ENCODE peak calls at places on chromosomes 13 and 19, in five cellular contexts. E is foreskin keratinocyte, U is BE2C, A is T-helper 1 cell, F is DMS53. I is an unnamed sample.

GRCh38 chr19:32061304-32061703 is 284.1 kb upstream of the ZNF507 start:
- DNase-seq in U (no peak), A (no peak), F (no peak), E (no peak), I (peak; percentile 45)

GRCh38 chr19:12801466-12802266 is at the start of the genes PRDX2 and THSD8:
- DNase-seq in A (peak; percentile 86), U (peak; percentile 86), E (no peak), F (peak; percentile 92), I (no peak)

GRCh38 chr19:52599241-52599640 is 29.2 kb downstream of the ZNF701 start:
- DNase-seq in U (no peak), F (no peak), A (no peak), E (no peak), I (no peak)

GRCh38 chr13:102131246-102131645 is 270.6 kb downstream of the FGF14 start:
- DNase-seq in A (no peak), U (no peak), E (no peak), F (no peak), I (no peak)

GRCh38 chr13:99926014-99926731 is 45.4 kb downstream of the ZIC5 start:
- DNase-seq in E (no peak), A (no peak), U (no peak), F (peak; percentile 52), I (no peak)

GRCh38 chr13:24618219-24618955 is 61.8 kb upstream of the ATP12A start:
- DNase-seq in A (peak; percentile 93), E (no peak), U (no peak), F (no peak), I (no peak)

GRCh38 chr19:281992-282391 is 9.2 kb downstream of the PLPP2 start:
- DNase-seq in A (no peak), U (no peak), E (no peak), F (no peak), I (no peak)

GRCh38 chr19:718251-719024 is 9.7 kb downstream of the PALM start:
- DNase-seq in U (no peak), A (no peak), F (no peak), E (no peak), I (no peak)

GRCh38 chr13:42760949-42761348 is 20.4 kb upstream of the FAM216B start:
- DNase-seq in A (no peak), F (no peak), U (no peak), E (no peak), I (no peak)

GRCh38 chr19:2670217-2670616 is 32.3 kb downstream of the GNG7 start:
- DNase-seq in E (no peak), U (no peak), A (no peak), F (no peak), I (no peak)

GRCh38 chr13:39133781-39134180 is 95.5 kb downstream of the NHLRC3 start:
- DNase-seq in A (no peak), U (no peak), F (no peak), E (no peak), I (no peak)

GRCh38 chr13:105579821-105580707 is 955.4 kb downstream of the EFNB2 start:
- DNase-seq in A (no peak), F (peak; percentile 16), U (no peak), E (peak; percentile 84), I (peak; percentile 82)

GRCh38 chr19:17296976-17297375 is 6.2 kb downstream of the ABHD8 start:
- DNase-seq in U (no peak), E (no peak), F (peak; percentile 23), A (no peak), I (no peak)

I was measured in epithelial cell of prostate.